ENCODE peak calls at places on chromosomes 12 and 14, in seven cellular contexts. O is prostate gland, A is RWPE2, S is AG09309, V is lower leg skin, K is coronary artery, W is ureter. X is an unnamed sample.

GRCh38 chr12:127008758-127009403 is 1258.1 kb upstream of the TMEM132C start:
- DNase-seq in O (no peak), W (no peak), K (no peak), S (no peak), V (no peak), A (no peak), X (no peak)

GRCh38 chr14:58151264-58151700 is 731 bp downstream of the ARMH4 start:
- DNase-seq in K (no peak), V (no peak), W (no peak), S (no peak), A (no peak), O (no peak), X (no peak)

GRCh38 chr12:47870175-47870781 is 34.5 kb downstream of the VDR start:
- DNase-seq in W (peak; percentile 57), A (no peak), K (no peak), O (no peak), S (peak; percentile 52), V (no peak), X (no peak)

GRCh38 chr14:74404435-74404834 is 21.6 kb downstream of the SYNDIG1L start:
- DNase-seq in V (peak; percentile 36), S (no peak), A (no peak), K (no peak), W (no peak), O (no peak), X (no peak)

GRCh38 chr14:91388551-91388975 is 29.1 kb downstream of the CCDC88C start:
- DNase-seq in O (no peak), V (no peak), K (no peak), A (no peak), S (no peak), W (no peak), X (no peak)

GRCh38 chr12:121811434-121812319 is 7.9 kb downstream of the SETD1B start:
- DNase-seq in O (peak; percentile 59), S (no peak), A (peak; percentile 58), V (peak; percentile 93), W (peak; percentile 72), K (no peak), X (no peak)

GRCh38 chr14:103483600-103483999 is 39.0 kb downstream of the CKB start:
- DNase-seq in K (no peak), W (no peak), A (peak; percentile 84), O (no peak), S (peak; percentile 58), V (no peak), X (no peak)

GRCh38 chr12:14774074-14774943 is 29.0 kb downstream of the WBP11 start:
- DNase-seq in W (peak; percentile 97), K (peak; percentile 98), S (peak; percentile 86), O (peak; percentile 99), V (peak; percentile 100), A (peak; percentile 88), X (peak; percentile 99)

X was measured in esophagus muscularis mucosa.